ENCODE peak calls at places on chromosomes 12 and 14, in ten cellular contexts. R is nephron progenitor cell, W is NCI-H446 treated with DMSO at 0.1 percent for 48 hours, C is kidney tubule cell, S is activated gamma-delta T cell treated with Interleukin-2 at 50 U/mL for 16 hours, F is testis, M is WTC11, L is GM23338, V is lower lobe of right lung, Q is HT1080. E is an unnamed sample.

GRCh38 chr12:50555471-50555885 is 50.7 kb downstream of the DIP2B start:
- DNase-seq in C (no peak), L (no peak), S (no peak), M (no peak), V (no peak), W (no peak), Q (no peak), R (no peak), F (no peak), E (no peak)

GRCh38 chr12:55728932-55729591 is at the start of gene CD63:
- DNase-seq in F (peak), R (peak), S (peak), W (peak), M (peak), V (peak), L (peak), Q (peak), C (peak), E (peak)

GRCh38 chr14:100667706-100668105 is 59.0 kb upstream of the DLK1 start:
- DNase-seq in W (no peak), S (no peak), V (no peak), M (no peak), L (no peak), R (no peak), Q (no peak), C (no peak), F (no peak), E (no peak)

GRCh38 chr12:109999983-110000505 is 814 bp downstream of the ANKRD13A start:
- DNase-seq in V (peak), M (peak), F (peak), R (peak), Q (peak), S (no peak), W (no peak), C (peak), L (peak), E (peak)

GRCh38 chr12:106801167-106801708 is 26.8 kb downstream of the RIC8B start:
- DNase-seq in F (no peak), V (no peak), L (no peak), C (no peak), R (no peak), W (no peak), S (no peak), Q (no peak), M (no peak), E (no peak)

GRCh38 chr12:93125126-93125525 is 196.0 kb upstream of the EEA1 start:
- DNase-seq in M (no peak), Q (no peak), V (no peak), L (no peak), R (no peak), W (no peak), C (peak), S (no peak), F (no peak), E (no peak)

GRCh38 chr12:51238037-51238509 is 553 bp upstream of the DAZAP2 start:
- DNase-seq in V (no peak), R (no peak), L (no peak), S (no peak), C (peak), W (no peak), Q (no peak), F (no peak), M (no peak), E (no peak)

GRCh38 chr14:59541731-59542130 is 34.9 kb downstream of the CCDC175 start:
- DNase-seq in R (no peak), W (no peak), L (no peak), F (no peak), Q (no peak), S (no peak), V (no peak), C (no peak), M (no peak), E (no peak)

GRCh38 chr12:104682790-104683279 is 226.1 kb downstream of the CHST11 start:
- DNase-seq in Q (no peak), M (no peak), C (no peak), S (peak), V (no peak), F (no peak), R (no peak), L (no peak), W (no peak), E (no peak)

GRCh38 chr14:78005325-78005724 is 164.8 kb upstream of the NRXN3 start:
- DNase-seq in Q (peak), V (no peak), L (no peak), W (no peak), R (no peak), M (no peak), F (no peak), C (peak), S (no peak), E (no peak)

E was measured in NCI-H82.